ENCODE peak calls at places on chromosomes 13 and 19, in four cellular contexts. S is IMR-90, Q is heart right ventricle, Y is progenitor cell of endocrine pancreas. O is an unnamed sample.

GRCh38 chr19:38735257-38735686 is 9.0 kb downstream of the CAPN12 start:
- DNase-seq in S (no peak), Y (peak), Q (peak), O (no peak)

GRCh38 chr13:98315466-98315865 is 138.4 kb upstream of the RNF113B start:
- DNase-seq in Y (no peak), Q (no peak), S (peak), O (no peak)

GRCh38 chr19:38556521-38557174 is 61.1 kb downstream of the MAP4K1 start:
- DNase-seq in Q (no peak), S (no peak), Y (no peak), O (no peak)

GRCh38 chr19:39083983-39084731 is at the start of gene ACP7:
- DNase-seq in Y (no peak), S (no peak), Q (no peak), O (no peak)

GRCh38 chr13:79492313-79492798 is 11.4 kb downstream of the NDFIP2 start:
- DNase-seq in S (peak), Y (no peak), Q (no peak), O (no peak)

GRCh38 chr13:25249001-25249543 is 38.2 kb downstream of the MTMR6 start:
- DNase-seq in Q (no peak), S (peak), Y (no peak), O (no peak)

GRCh38 chr19:55777528-55777927 is 8.6 kb downstream of the RFPL4AL1 start:
- DNase-seq in Y (no peak), Q (no peak), S (no peak), O (peak)

GRCh38 chr13:92355213-92355612 is 871.4 kb upstream of the GPC6 start:
- DNase-seq in Y (no peak), S (peak), Q (no peak), O (no peak)

GRCh38 chr13:109789262-109789661 is 2.9 kb upstream of the IRS2 start:
- DNase-seq in Y (no peak), S (no peak), Q (no peak), O (no peak)

GRCh38 chr13:20219585-20219984 is 12.5 kb downstream of the GJB6 start:
- DNase-seq in Q (no peak), Y (no peak), S (no peak), O (no peak)

GRCh38 chr13:68696907-68697306 is 1410.7 kb upstream of the ATXN8OS start:
- DNase-seq in Y (no peak), Q (no peak), S (no peak), O (no peak)

GRCh38 chr13:105937451-105937850 is 598.0 kb downstream of the EFNB2 start:
- DNase-seq in Y (no peak), S (peak), Q (no peak), O (no peak)

GRCh38 chr19:6126335-6126974 is 9.0 kb upstream of the ACSBG2 start:
- DNase-seq in S (peak), Y (no peak), Q (no peak), O (no peak)

GRCh38 chr19:11481777-11482383 is 1.0 kb upstream of the ELAVL3 start:
- DNase-seq in Q (peak), S (peak), Y (peak), O (no peak)

GRCh38 chr19:814108-815078 is 7.4 kb downstream of the PLPPR3 start:
- DNase-seq in S (no peak), Y (no peak), Q (peak), O (no peak)

GRCh38 chr19:17091758-17092333 is 16.3 kb downstream of the MYO9B start:
- DNase-seq in Y (no peak), Q (no peak), S (no peak), O (no peak)

GRCh38 chr13:73168993-73169401 is 110.2 kb downstream of the KLF5 start:
- DNase-seq in Y (no peak), Q (no peak), S (peak), O (no peak)

GRCh38 chr19:46571495-46571894 is 29.6 kb upstream of the CALM3 start:
- DNase-seq in Y (no peak), Q (no peak), S (no peak), O (peak)

GRCh38 chr19:1987197-1988187 is 28.0 kb downstream of the BTBD2 start:
- DNase-seq in Q (no peak), S (no peak), Y (no peak), O (no peak)

GRCh38 chr19:33048806-33049676 is 15.6 kb downstream of the RHPN2 start:
- DNase-seq in S (peak), Q (no peak), Y (no peak), O (no peak)

GRCh38 chr19:16628984-16629691 is 1.1 kb upstream of the MED26 start:
- DNase-seq in S (peak), Q (peak), Y (no peak), O (no peak)

GRCh38 chr13:33110713-33111413 is 94.6 kb downstream of the KL start:
- DNase-seq in Y (no peak), Q (peak), S (peak), O (no peak)

GRCh38 chr19:33684550-33685303 is 63.0 kb downstream of the CHST8 start:
- DNase-seq in Y (no peak), S (no peak), Q (no peak), O (no peak)

GRCh38 chr13:78719367-78719766 is 60.4 kb upstream of the OBI1 start:
- DNase-seq in Q (no peak), Y (no peak), S (no peak), O (no peak)

GRCh38 chr13:28837111-28837510 is 17.0 kb downstream of the MTUS2 start:
- DNase-seq in Q (no peak), Y (no peak), S (no peak), O (no peak)

GRCh38 chr13:40130871-40131636 is 475.6 kb downstream of the COG6 start:
- DNase-seq in S (no peak), Y (no peak), Q (no peak), O (no peak)

GRCh38 chr19:6219147-6219525 is 60.6 kb downstream of the MLLT1 start:
- DNase-seq in S (no peak), Y (no peak), Q (no peak), O (no peak)

GRCh38 chr13:73189766-73190165 is 131.0 kb downstream of the KLF5 start:
- DNase-seq in Y (no peak), S (no peak), Q (no peak), O (no peak)

DNA sequence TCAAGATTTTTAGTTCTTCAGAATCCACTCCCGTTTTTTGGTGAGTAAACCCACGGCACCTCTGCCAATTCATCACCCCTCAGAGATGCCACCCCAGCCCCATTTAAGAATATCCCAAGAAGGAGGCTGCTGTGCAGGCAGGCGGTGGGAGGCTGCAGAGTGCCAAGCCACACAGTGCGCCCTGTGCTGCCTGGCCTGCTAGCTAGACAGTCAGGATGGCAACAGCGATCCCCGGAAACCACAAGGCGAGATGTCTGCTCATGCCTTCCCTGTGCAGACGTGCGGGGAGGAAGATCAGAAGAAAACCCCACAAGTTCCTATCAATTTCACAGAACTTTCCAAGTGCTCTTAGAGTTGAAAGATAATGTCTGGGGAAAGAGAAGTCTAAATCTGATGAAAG is 64.8 kb upstream of the GPR183 start:
- DNase-seq in Q (no peak), Y (no peak), S (no peak), O (peak)
- TF ChIP-seq CTCF in Q (no peak), Y (no peak), S (no peak), O (no peak)

DNA sequence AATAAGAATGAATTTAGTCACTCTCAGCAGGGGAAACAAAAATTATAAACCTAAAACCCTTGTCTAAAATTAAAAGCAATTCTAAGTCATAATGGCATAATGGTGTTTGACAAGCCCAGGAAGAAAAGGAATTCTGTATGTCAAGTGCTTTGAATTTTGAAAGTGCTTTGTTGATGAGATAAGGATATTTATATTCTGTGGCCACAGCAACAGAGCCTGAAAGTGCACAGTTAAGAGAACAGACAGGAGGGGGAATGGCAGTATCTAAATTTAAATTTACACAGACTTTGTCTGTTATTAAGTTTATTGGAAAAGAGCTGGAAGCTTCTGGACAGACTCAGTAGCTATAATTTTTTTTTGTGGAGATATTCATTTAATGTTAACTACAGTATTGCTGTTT is 69.8 kb downstream of the OLFM4 start:
- DNase-seq in S (no peak), Q (no peak), Y (no peak), O (no peak)
- TF ChIP-seq CTCF in S (no peak), Q (no peak), Y (no peak), O (no peak)

GRCh38 chr13:74904547-74904946 is 577.4 kb downstream of the TBC1D4 start:
- DNase-seq in Q (no peak), S (no peak), Y (no peak), O (no peak)
- TF ChIP-seq CTCF in Q (no peak), S (no peak), Y (no peak), O (no peak)

GRCh38 chr13:112101360-112101930 is 34.5 kb downstream of the SOX1 start:
- DNase-seq in S (no peak), Q (no peak), Y (no peak), O (peak)

GRCh38 chr13:112103260-112103843 is 36.4 kb downstream of the SOX1 start:
- DNase-seq in Y (no peak), Q (no peak), S (no peak), O (peak)

GRCh38 chr13:112104873-112105234 is 37.9 kb downstream of the SOX1 start:
- DNase-seq in S (no peak), Q (no peak), Y (no peak), O (peak)

GRCh38 chr13:112103971-112104872 is 37.3 kb downstream of the SOX1 start:
- DNase-seq in Y (no peak), S (no peak), Q (no peak), O (peak)

GRCh38 chr13:112102243-112102642 is 35.3 kb downstream of the SOX1 start:
- DNase-seq in S (no peak), Q (no peak), Y (no peak), O (no peak)
- TF ChIP-seq CTCF in S (no peak), Q (peak), Y (no peak), O (no peak)

GRCh38 chr19:18798384-18799352 is 7.6 kb upstream of the COMP start:
- DNase-seq in S (no peak), Y (peak), Q (no peak), O (no peak)
- TF ChIP-seq CTCF in S (no peak), Y (peak), Q (no peak), O (no peak)

GRCh38 chr19:7679017-7679720 is 1.5 kb upstream of the TRAPPC5 start:
- DNase-seq in Y (no peak), Q (no peak), S (no peak), O (no peak)
- TF ChIP-seq CTCF in Y (no peak), Q (no peak), S (no peak), O (no peak)

GRCh38 chr19:41421314-41421713 is 5.9 kb downstream of the B3GNT8 start:
- DNase-seq in S (no peak), Y (no peak), Q (no peak), O (no peak)
- TF ChIP-seq CTCF in S (no peak), Y (no peak), Q (no peak), O (no peak)

DNA sequence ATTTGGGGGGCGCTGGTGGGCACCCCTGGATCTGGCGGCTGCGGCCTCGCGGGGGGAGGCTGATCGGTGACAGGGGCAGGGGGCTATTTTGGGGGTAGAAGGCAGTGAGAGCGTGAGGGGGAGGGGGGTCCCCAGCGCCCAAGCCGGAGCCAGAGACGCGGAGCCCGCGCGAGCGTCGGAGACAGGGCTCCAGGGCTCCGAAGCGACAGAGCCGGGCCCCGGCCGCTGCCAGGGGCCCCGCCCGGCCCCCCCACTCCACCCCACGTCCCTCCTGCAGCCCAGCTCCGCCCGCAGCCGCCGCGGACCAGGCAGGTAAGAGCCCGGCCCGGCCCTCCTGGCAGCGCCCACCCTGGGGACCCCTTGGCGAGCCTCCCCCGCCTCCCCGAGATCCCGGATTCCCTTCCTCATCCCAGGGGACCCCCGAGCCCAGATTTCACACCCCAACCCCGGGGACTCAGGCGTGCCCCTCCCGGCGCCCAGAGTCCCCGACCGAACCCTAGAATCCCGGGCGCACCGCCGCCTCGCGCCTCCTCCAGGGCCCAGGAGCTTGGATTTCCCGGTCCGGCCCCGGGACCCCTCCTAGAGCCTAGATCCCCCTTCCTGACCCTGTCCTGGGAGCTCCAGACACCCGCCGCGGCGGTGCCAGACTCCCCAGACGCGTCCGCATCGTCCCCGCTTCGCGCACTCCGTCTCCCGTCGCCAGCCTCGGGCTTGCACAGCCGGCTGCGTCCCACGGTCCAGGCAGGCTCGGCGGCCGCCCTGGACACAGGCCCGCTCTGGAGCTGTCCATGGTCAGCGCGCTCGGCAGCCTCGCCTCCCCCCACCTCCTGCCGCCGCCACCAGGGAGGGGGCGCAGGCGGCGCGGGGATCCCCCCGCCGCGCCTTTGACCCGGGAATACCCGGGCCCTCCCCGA is at the start of gene PPFIA3:
- DNase-seq in Y (peak), Q (peak), S (peak), O (peak)
- TF ChIP-seq CTCF in Y (no peak), Q (no peak), S (no peak), O (no peak)

GRCh38 chr19:4703671-4704316 is 19.8 kb downstream of the DPP9 start:
- DNase-seq in S (no peak), Q (no peak), Y (no peak), O (no peak)

GRCh38 chr19:4701557-4701956 is 22.1 kb downstream of the DPP9 start:
- DNase-seq in Q (no peak), Y (no peak), S (no peak), O (no peak)

GRCh38 chr19:4702764-4703163 is 20.9 kb downstream of the DPP9 start:
- DNase-seq in S (no peak), Q (no peak), Y (no peak), O (no peak)

GRCh38 chr19:4699826-4700572 is 23.6 kb downstream of the DPP9 start:
- DNase-seq in Q (no peak), Y (no peak), S (no peak), O (no peak)

DNA sequence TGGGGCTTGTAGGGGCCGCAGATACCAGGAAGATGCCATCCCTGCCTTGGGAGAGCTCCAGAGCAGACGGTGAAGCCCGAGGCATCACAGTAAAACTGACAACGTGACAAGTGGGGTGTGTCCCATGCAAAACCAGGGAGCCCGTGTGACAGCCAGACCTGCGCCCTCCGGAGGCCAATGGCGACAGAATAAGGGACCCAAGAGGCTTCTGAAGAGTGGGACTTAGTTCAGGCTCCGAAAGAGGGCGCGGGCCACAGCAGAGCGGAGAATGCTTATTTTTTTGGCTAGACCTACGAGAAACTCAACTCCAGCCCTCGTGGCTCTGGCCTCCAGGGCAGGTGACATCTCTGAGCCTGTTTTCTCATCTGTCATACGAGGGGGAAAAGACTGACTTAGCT is 23.1 kb downstream of the DPP9 start:
- DNase-seq in Y (no peak), S (no peak), Q (no peak), O (no peak)
- TF ChIP-seq CTCF in Y (no peak), S (no peak), Q (no peak), O (no peak)

GRCh38 chr19:27776020-27776419 is 1436.9 kb downstream of the UQCRFS1 start:
- DNase-seq in S (peak), Y (no peak), Q (no peak), O (peak)

GRCh38 chr19:27773318-27774094 is 1439.4 kb downstream of the UQCRFS1 start:
- DNase-seq in Q (no peak), S (no peak), Y (no peak), O (peak)

GRCh38 chr19:27774827-27775226 is 1438.1 kb downstream of the UQCRFS1 start:
- DNase-seq in S (no peak), Q (no peak), Y (no peak), O (peak)

GRCh38 chr19:27775395-27775794 is 1437.6 kb downstream of the UQCRFS1 start:
- DNase-seq in Q (no peak), Y (no peak), S (no peak), O (peak)

DNA sequence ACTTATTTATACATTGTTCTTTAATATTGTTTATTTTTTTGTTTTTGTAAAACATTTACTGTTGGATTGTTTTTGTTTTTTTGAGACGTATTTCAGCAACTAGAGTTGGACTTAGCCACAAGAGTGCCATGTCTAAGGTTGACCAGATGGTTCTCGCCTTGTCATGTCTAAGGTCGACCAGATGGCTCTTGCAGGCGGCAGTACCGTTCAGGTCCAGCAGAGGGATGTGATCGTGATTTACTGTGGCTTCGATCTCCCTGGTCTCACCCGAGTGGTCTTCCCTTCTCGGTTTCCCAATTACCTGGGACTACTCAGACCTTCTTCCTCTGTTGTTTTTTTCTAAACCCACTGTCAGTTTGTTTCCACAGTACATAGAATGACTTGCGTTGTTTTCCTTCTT is 1438.6 kb downstream of the UQCRFS1 start:
- DNase-seq in Q (no peak), Y (no peak), S (no peak), O (peak)
- TF ChIP-seq CTCF in Q (no peak), Y (no peak), S (no peak), O (no peak)

O was measured in osteocyte.